ENCODE peak calls at places on chromosome 21, in four cellular contexts. X is OCI-LY7, A is tibial nerve, N is cardiac muscle cell. S is an unnamed sample. For H3K4me1, the result is how much of the 10 kb centered on the place peaks cover.

GRCh38 chr21:25974937-25975336 is 195.6 kb downstream of the APP start:
- DNase-seq in X (no peak), A (peak), N (no peak), S (no peak)

GRCh38 chr21:26795866-26796329 is 49.3 kb downstream of the ADAMTS1 start:
- DNase-seq in A (peak), N (peak), X (no peak), S (peak)

GRCh38 chr21:36697473-36698159 is 1.3 kb upstream of the SIM2 start:
- DNase-seq in A (no peak), N (no peak), X (no peak), S (no peak)

GRCh38 chr21:27812279-27812678 is 845.4 kb upstream of the ADAMTS5 start:
- DNase-seq in N (no peak), X (no peak), A (no peak), S (no peak)

GRCh38 chr21:35737899-35738341 is 322.4 kb downstream of the SETD4 start:
- DNase-seq in A (peak), N (peak), X (no peak), S (no peak)

GRCh38 chr21:32062591-32063227 is 189.9 kb downstream of the HUNK start:
- DNase-seq in X (no peak), N (no peak), A (no peak), S (no peak)

GRCh38 chr21:25092441-25093011 is 514.8 kb downstream of the MRPL39 start:
- DNase-seq in N (no peak), A (no peak), X (no peak), S (no peak)

GRCh38 chr21:15826147-15826780 is 96.5 kb downstream of the USP25 start:
- DNase-seq in X (peak), N (peak), A (no peak), S (no peak)

GRCh38 chr21:46214478-46215340 is 13.9 kb downstream of the LSS start:
- DNase-seq in X (no peak), A (no peak), N (no peak), S (no peak)

GRCh38 chr21:17828223-17828622 is 9.1 kb upstream of the C21orf91 start:
- DNase-seq in A (no peak), X (no peak), N (peak), S (no peak)

GRCh38 chr21:17451364-17451869 is 61.4 kb upstream of the CXADR start:
- DNase-seq in N (peak), X (no peak), A (no peak), S (no peak)

GRCh38 chr21:27268290-27268689 is 301.4 kb upstream of the ADAMTS5 start:
- DNase-seq in N (peak), X (no peak), A (no peak), S (peak)

GRCh38 chr21:32335601-32336575 is 37.2 kb downstream of the MRAP start:
- DNase-seq in N (peak), X (no peak), A (no peak), S (no peak)

GRCh38 chr21:32412998-32413504 is 545 bp downstream of the EVA1C start:
- DNase-seq in A (peak), X (no peak), N (peak), S (no peak)

GRCh38 chr21:28832715-28833061 is 160.0 kb downstream of the LTN1 start:
- DNase-seq in X (no peak), A (no peak), N (no peak), S (no peak)
- H3K4me1 ChIP-seq in X (under half), A (under half), N (under half), S (under half)

GRCh38 chr21:33937931-33938339 is 22.3 kb upstream of the ATP5PO start:
- DNase-seq in X (no peak), A (no peak), N (peak), S (no peak)
- H3K4me1 ChIP-seq in X (under half), A (under half), N (under half), S (under half)

DNA sequence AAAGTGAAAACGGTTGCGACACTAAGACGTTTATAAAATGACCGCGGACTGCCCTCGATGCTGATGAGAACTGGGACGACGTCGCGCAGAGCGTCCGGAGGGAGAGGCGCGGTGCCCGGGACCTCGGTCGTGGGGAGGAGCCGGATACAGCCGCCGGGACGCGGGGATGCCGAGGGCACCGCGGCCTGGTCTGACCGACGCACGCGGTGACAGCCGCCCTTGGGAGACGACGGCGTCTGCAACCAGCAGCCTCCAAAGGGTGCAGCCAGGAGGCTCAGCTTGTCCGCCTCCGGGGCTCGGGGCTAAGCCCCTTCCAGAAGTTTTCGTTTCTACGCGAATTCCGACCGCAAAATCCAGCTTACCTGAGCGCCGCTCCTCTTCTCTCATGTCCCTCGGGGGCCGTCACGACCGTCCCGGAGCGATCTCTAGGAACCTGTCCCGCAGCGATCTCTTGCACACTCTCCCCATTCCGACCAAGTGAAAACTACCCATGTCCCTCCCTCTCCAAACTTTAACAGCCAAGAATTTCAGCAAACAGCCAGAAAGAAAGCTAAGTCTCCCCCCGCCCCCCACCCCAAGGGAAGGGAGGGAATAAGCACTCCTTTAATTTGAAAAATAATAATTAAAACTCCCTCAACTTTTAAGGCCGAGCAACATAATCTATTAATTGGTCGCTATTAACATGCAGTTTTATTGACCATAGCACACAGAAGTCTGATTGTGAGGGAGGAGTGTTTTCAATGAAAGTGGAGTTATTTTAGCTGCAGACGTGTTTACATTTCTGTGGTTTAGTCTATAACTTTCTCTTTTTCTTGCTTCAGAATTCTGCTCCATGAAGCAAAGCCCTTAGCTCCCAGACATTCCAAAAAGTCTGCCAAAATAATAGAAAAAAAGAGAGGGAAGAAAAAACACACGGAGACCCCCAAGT is 144.2 kb upstream of the ETS2 start:
- DNase-seq in X (no peak), N (peak), A (no peak), S (peak)
- H3K4me1 ChIP-seq in X (under half), N (under half), A (under half), S (under half)

GRCh38 chr21:42636535-42636914 is 16.9 kb upstream of the PDE9A start:
- DNase-seq in A (no peak), N (peak), X (no peak), S (no peak)

GRCh38 chr21:42636931-42637601 is 16.4 kb upstream of the PDE9A start:
- DNase-seq in X (no peak), A (no peak), N (no peak), S (no peak)

GRCh38 chr21:42638266-42638863 is 15.1 kb upstream of the PDE9A start:
- DNase-seq in A (no peak), N (no peak), X (no peak), S (no peak)

GRCh38 chr21:42635848-42636534 is 17.4 kb upstream of the PDE9A start:
- DNase-seq in A (no peak), X (no peak), N (no peak), S (no peak)

GRCh38 chr21:42637602-42638041 is 15.8 kb upstream of the PDE9A start:
- DNase-seq in N (no peak), A (no peak), X (no peak), S (no peak)
- H3K4me1 ChIP-seq in N (under half), A (under half), X (under half), S (under half)

DNA sequence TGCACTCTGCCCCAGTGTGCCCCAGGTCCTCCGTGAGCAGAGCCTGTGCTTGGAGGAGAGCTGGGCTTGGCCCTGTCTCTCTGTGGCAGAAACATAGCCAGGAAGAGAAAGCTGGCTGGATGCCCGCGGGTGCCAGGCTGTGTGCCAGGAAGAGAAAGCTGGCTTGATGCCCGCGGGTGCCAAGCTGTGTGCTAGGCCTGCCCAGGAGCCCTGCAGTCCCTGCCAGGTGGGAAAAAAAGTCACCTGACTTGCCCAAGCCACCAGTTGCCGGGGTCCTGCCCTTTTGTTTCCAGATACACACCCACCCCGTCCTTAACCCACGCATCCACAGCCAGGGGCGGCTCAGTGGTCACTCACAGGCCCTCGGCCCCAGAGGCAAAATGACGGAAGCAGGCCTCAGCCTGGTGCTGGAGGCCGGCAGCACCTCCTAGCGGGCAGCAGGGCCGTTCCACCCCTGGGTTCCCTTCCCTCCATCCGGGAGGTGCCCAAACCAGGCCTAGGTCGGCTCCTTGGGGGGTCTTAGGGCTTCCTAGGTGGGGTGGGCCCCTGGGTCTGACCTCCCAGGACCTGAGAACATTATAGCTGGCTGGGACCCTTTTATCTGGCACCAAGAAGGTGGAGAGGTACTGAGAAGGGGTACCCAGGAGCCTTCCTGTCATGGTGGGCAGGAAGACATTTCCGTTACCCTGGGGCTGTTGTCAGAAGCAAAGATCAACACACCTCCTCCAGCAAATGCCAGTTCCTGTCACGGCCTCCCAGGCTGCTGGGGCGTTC is 9.1 kb downstream of the ITGB2 start:
- DNase-seq in N (no peak), X (peak), A (peak), S (peak)
- H3K4me1 ChIP-seq in N (under half), X (under half), A (under half), S (half or more)

DNA sequence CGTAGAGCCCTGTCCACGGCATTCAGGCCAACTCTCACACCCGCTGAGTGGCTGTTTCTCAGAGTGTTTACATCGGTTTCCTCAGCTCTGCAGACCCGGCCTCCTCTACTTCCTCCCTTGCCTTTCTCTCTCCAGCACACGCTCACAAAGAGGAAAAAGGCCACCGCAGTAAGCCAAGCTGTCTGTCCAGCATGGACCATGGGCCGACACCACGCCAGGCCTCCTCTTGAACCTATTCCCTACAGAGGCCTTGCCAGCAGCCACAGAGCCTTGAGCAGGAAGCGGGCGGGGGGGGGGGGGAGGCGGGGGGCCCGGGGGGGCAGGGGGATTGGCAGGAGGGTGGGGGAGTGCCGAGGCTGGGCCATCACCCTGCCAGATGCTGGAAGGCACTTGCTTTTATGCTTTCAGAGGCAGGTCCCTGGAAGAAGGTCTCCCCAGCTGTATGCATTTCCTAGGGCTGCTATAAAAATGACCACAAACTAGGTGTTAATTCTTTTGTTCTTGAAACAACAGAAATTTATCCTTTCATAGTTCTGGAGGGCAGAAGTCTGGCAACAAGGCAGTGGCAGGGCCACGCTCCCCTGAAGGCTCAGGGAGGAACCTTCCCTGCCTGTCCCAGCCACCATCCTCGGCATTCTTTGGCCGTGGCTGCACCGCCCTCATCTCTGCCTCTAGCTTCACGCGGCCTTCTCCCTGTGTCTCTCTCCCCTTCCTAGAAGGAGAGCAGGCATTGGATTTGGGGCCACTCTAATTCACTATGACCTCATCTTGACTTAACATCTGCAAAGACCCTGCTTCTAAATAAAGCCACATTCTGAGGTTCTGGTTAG is 178.3 kb downstream of the PSMG1 start:
- DNase-seq in X (peak), N (peak), A (no peak), S (peak)
- H3K4me1 ChIP-seq in X (under half), N (under half), A (under half), S (half or more)

GRCh38 chr21:42391297-42391696 is 4.6 kb downstream of the TMPRSS3 start:
- DNase-seq in A (no peak), N (no peak), X (no peak), S (no peak)

GRCh38 chr21:42395302-42395701 is 550 bp downstream of the TMPRSS3 start:
- DNase-seq in X (no peak), N (no peak), A (no peak), S (no peak)

GRCh38 chr21:42395910-42396625 is at the start of gene TMPRSS3:
- DNase-seq in N (no peak), X (no peak), A (no peak), S (no peak)

GRCh38 chr21:42392731-42393442 is 3.0 kb downstream of the TMPRSS3 start:
- DNase-seq in A (no peak), X (no peak), N (no peak), S (peak)

GRCh38 chr21:42393443-42393950 is 2.4 kb downstream of the TMPRSS3 start:
- DNase-seq in X (no peak), A (no peak), N (no peak), S (no peak)
- H3K4me1 ChIP-seq in X (under half), A (under half), N (under half), S (under half)